ENCODE peak calls at places on chromosomes 5 and 9, in eight cellular contexts. U, K, F, R, W, D, M and A are unnamed samples.
A peak's percentile ranks its signal among the peaks of the same experiment; 100 is the strongest.

GRCh38 chr5:177477701-177478477 is 4.5 kb upstream of the DBN1 start:
- DNase-seq in U (no peak), K (no peak), F (no peak), R (no peak), W (no peak), D (no peak), M (no peak), A (no peak)

GRCh38 chr5:64502181-64502580 is 3.6 kb upstream of the RGS7BP start:
- DNase-seq in U (no peak), K (no peak), F (no peak), R (no peak), W (no peak), D (no peak), M (no peak), A (no peak)

GRCh38 chr5:93076566-93076965 is 504.5 kb downstream of the NR2F1-AS1 start:
- DNase-seq in U (no peak), K (no peak), F (no peak), R (no peak), W (no peak), D (no peak), M (no peak), A (no peak)

GRCh38 chr9:120894404-120895226 is 17.6 kb upstream of the PHF19 start:
- DNase-seq in U (no peak), K (no peak), F (no peak), R (no peak), W (no peak), D (no peak), M (no peak), A (no peak)

GRCh38 chr5:139658928-139659667 is 10.9 kb downstream of the CXXC5 start:
- DNase-seq in U (no peak), K (peak; percentile 84), F (no peak), R (no peak), W (no peak), D (no peak), M (no peak), A (no peak)

GRCh38 chr9:129575818-129576217 is 45.1 kb downstream of the C9orf50 start:
- DNase-seq in U (no peak), K (no peak), F (no peak), R (no peak), W (no peak), D (no peak), M (no peak), A (no peak)

GRCh38 chr5:178388381-178389030 is 155.9 kb upstream of the PHYKPL start:
- DNase-seq in U (no peak), K (no peak), F (no peak), R (no peak), W (no peak), D (no peak), M (no peak), A (no peak)

GRCh38 chr5:171342362-171343111 is 33.5 kb downstream of the TLX3 start:
- DNase-seq in U (no peak), K (peak; percentile 59), F (peak; percentile 16), R (peak; percentile 15), W (peak; percentile 5), D (peak; percentile 38), M (peak; percentile 27), A (peak; percentile 19)

GRCh38 chr5:139711852-139712171 is 63.7 kb downstream of the CXXC5 start:
- DNase-seq in U (no peak), K (no peak), F (peak; percentile 62), R (no peak), W (no peak), D (no peak), M (no peak), A (no peak)

GRCh38 chr5:78547731-78548189 is 100.8 kb downstream of the LHFPL2 start:
- DNase-seq in U (no peak), K (no peak), F (no peak), R (no peak), W (no peak), D (no peak), M (peak; percentile 65), A (no peak)

GRCh38 chr5:43192558-43193170 is 639 bp downstream of the NIM1K start:
- DNase-seq in U (no peak), K (no peak), F (peak; percentile 55), R (no peak), W (peak; percentile 29), D (no peak), M (no peak), A (no peak)

GRCh38 chr5:140795259-140795641 is 598 bp downstream of the PCDHA2 start:
- DNase-seq in U (no peak), K (no peak), F (no peak), R (no peak), W (no peak), D (no peak), M (no peak), A (no peak)

GRCh38 chr9:98087420-98088354 is 31.2 kb downstream of the NANS start:
- DNase-seq in U (no peak), K (no peak), F (no peak), R (peak; percentile 41), W (peak; percentile 16), D (no peak), M (no peak), A (no peak)

GRCh38 chr9:35564658-35565061 is 40.4 kb upstream of the TESK1 start:
- DNase-seq in U (no peak), K (no peak), F (no peak), R (no peak), W (no peak), D (no peak), M (no peak), A (no peak)

GRCh38 chr9:81264516-81264915 is 424.8 kb downstream of the TLE1 start:
- DNase-seq in U (no peak), K (no peak), F (no peak), R (no peak), W (no peak), D (no peak), M (no peak), A (no peak)

GRCh38 chr5:139633295-139634027 is 14.7 kb upstream of the CXXC5 start:
- DNase-seq in U (peak; percentile 19), K (peak; percentile 74), F (peak; percentile 70), R (peak; percentile 50), W (peak; percentile 53), D (peak; percentile 68), M (no peak), A (no peak)

GRCh38 chr5:173339286-173339685 is 11.1 kb upstream of the STC2 start:
- DNase-seq in U (no peak), K (no peak), F (no peak), R (no peak), W (no peak), D (no peak), M (no peak), A (no peak)

GRCh38 chr5:51373880-51374523 is 9.2 kb upstream of the ISL1 start:
- DNase-seq in U (no peak), K (no peak), F (no peak), R (no peak), W (no peak), D (no peak), M (no peak), A (no peak)

GRCh38 chr9:136318111-136318768 is 9.1 kb upstream of the GPSM1 start:
- DNase-seq in U (no peak), K (no peak), F (no peak), R (no peak), W (no peak), D (no peak), M (no peak), A (no peak)